ENCODE peak calls at places on chromosomes 7 and 10, in eight cellular contexts. A is testis; B is endothelial cell; S is CD8-positive, alpha-beta T cell; H is fibroblast of the aortic adventitia; L is cardiac muscle cell; W is choroid plexus epithelial cell; V is brain microvascular endothelial cell. C is an unnamed sample.

GRCh38 chr10:102714621-102715455 is at the start of gene SFXN2:
- DNase-seq in B (no peak), S (peak), H (no peak), L (no peak), V (no peak), W (no peak), A (peak), C (no peak)

GRCh38 chr7:7177044-7177517 is 5.3 kb upstream of the C1GALT1 start:
- DNase-seq in L (peak), V (peak), A (no peak), B (no peak), S (no peak), H (peak), W (peak), C (no peak)

GRCh38 chr7:106344206-106344605 is 59.4 kb upstream of the NAMPT start:
- DNase-seq in B (no peak), V (no peak), A (no peak), W (no peak), L (no peak), S (no peak), H (no peak), C (no peak)

GRCh38 chr10:132291826-132292225 is 15.9 kb downstream of the STK32C start:
- DNase-seq in V (no peak), A (no peak), L (no peak), W (no peak), S (no peak), H (no peak), B (no peak), C (no peak)

GRCh38 chr10:57367412-57367811 is 900.3 kb downstream of the IPMK start:
- DNase-seq in H (no peak), S (no peak), L (no peak), A (no peak), B (no peak), V (no peak), W (no peak), C (no peak)

GRCh38 chr10:97069576-97070362 is 116.0 kb downstream of the SLIT1 start:
- DNase-seq in B (no peak), V (peak), A (no peak), W (peak), S (no peak), L (peak), H (no peak), C (no peak)

GRCh38 chr10:5391780-5392179 is 12.8 kb downstream of the TUBAL3 start:
- DNase-seq in V (no peak), B (no peak), H (no peak), L (no peak), A (no peak), S (no peak), W (no peak), C (no peak)

GRCh38 chr10:26391701-26392695 is 46.1 kb upstream of the APBB1IP start:
- DNase-seq in V (no peak), S (no peak), L (no peak), B (peak), H (no peak), W (no peak), A (no peak), C (peak)

GRCh38 chr7:100685631-100686145 is 8.4 kb downstream of the GIGYF1 start:
- DNase-seq in B (no peak), L (no peak), S (no peak), V (no peak), H (no peak), A (no peak), W (no peak), C (no peak)

GRCh38 chr10:13139150-13139549 is 22.2 kb upstream of the MCM10 start:
- DNase-seq in B (no peak), S (no peak), W (no peak), L (no peak), H (no peak), A (no peak), V (no peak), C (no peak)

GRCh38 chr10:86899670-86900276 is 57.6 kb downstream of the MMRN2 start:
- DNase-seq in W (peak), V (peak), L (peak), B (peak), A (peak), H (peak), S (peak), C (peak)

GRCh38 chr10:69757553-69758309 is 44.0 kb upstream of the COL13A1 start:
- DNase-seq in W (peak), B (no peak), V (no peak), A (peak), H (peak), S (no peak), L (peak), C (no peak)

GRCh38 chr10:48527691-48528212 is 77.1 kb downstream of the ARHGAP22 start:
- DNase-seq in L (no peak), H (no peak), B (no peak), W (no peak), S (no peak), A (no peak), V (no peak), C (no peak)

GRCh38 chr10:100025528-100026070 is 15.9 kb upstream of the DNMBP start:
- DNase-seq in W (no peak), A (no peak), S (no peak), L (no peak), H (no peak), B (no peak), V (no peak), C (no peak)

GRCh38 chr7:84232653-84233052 is 38.1 kb upstream of the SEMA3A start:
- DNase-seq in V (peak), A (no peak), W (peak), H (peak), L (peak), B (no peak), S (no peak), C (no peak)

GRCh38 chr7:88226886-88227516 is 7.2 kb upstream of the SRI start:
- DNase-seq in B (no peak), S (no peak), W (peak), L (peak), H (peak), A (no peak), V (peak), C (no peak)

GRCh38 chr10:28705472-28705871 is 28.2 kb downstream of the BAMBI start:
- DNase-seq in V (no peak), B (no peak), A (no peak), S (no peak), W (no peak), L (no peak), H (no peak), C (no peak)

GRCh38 chr10:6782378-6782777 is 202.3 kb upstream of the PRKCQ start:
- DNase-seq in H (no peak), S (no peak), A (no peak), V (no peak), B (no peak), W (no peak), L (no peak), C (no peak)

GRCh38 chr10:121070257-121070656 is 219.1 kb downstream of the WDR11 start:
- DNase-seq in V (no peak), S (no peak), B (peak), W (peak), A (peak), L (peak), H (no peak), C (no peak)

GRCh38 chr7:123355576-123356195 is 155.9 kb upstream of the SLC13A1 start:
- DNase-seq in L (peak), W (peak), A (no peak), S (no peak), V (peak), B (no peak), H (no peak), C (no peak)

GRCh38 chr7:111384065-111384891 is 178.0 kb downstream of the IMMP2L start:
- DNase-seq in B (no peak), L (peak), V (peak), A (no peak), S (no peak), H (peak), W (peak), C (no peak)

GRCh38 chr10:32941357-32941756 is 16.7 kb downstream of the ITGB1 start:
- DNase-seq in V (no peak), W (no peak), H (peak), A (no peak), L (no peak), B (no peak), S (no peak), C (no peak)

GRCh38 chr7:24891173-24891787 is 88.7 kb downstream of the OSBPL3 start:
- DNase-seq in W (peak), S (no peak), L (no peak), V (no peak), A (no peak), H (no peak), B (no peak), C (no peak)

GRCh38 chr7:52287698-52288097 is 747.7 kb upstream of the POM121L12 start:
- DNase-seq in A (no peak), H (no peak), S (no peak), W (no peak), B (no peak), V (no peak), L (no peak), C (no peak)

GRCh38 chr10:1393481-1393880 is 337.3 kb downstream of the WDR37 start:
- DNase-seq in H (no peak), B (no peak), V (no peak), A (peak), L (no peak), S (no peak), W (no peak), C (no peak)

GRCh38 chr7:79876769-79877362 is 257.8 kb upstream of the GNAI1 start:
- DNase-seq in B (no peak), L (peak), S (no peak), A (no peak), V (peak), H (peak), W (peak), C (no peak)

GRCh38 chr10:586151-586550 is 103.3 kb downstream of the DIP2C start:
- DNase-seq in W (no peak), V (no peak), A (no peak), L (no peak), S (no peak), B (no peak), H (no peak), C (no peak)

GRCh38 chr7:116403265-116403664 is 96.3 kb upstream of the CAV2 start:
- DNase-seq in W (peak), A (no peak), L (no peak), H (peak), V (no peak), B (no peak), S (no peak), C (no peak)

GRCh38 chr10:119531067-119531466 is 11.5 kb downstream of the RGS10 start:
- DNase-seq in B (no peak), H (peak), W (peak), V (no peak), S (no peak), L (no peak), A (no peak), C (no peak)

GRCh38 chr7:2968176-2968575 is 75.5 kb downstream of the CARD11 start:
- DNase-seq in L (no peak), A (peak), H (no peak), W (no peak), B (no peak), S (no peak), V (no peak), C (no peak)

GRCh38 chr7:143258830-143259229 is 4.4 kb upstream of the GSTK1 start:
- DNase-seq in H (peak), L (no peak), S (no peak), B (no peak), A (no peak), V (no peak), W (peak), C (no peak)

DNA sequence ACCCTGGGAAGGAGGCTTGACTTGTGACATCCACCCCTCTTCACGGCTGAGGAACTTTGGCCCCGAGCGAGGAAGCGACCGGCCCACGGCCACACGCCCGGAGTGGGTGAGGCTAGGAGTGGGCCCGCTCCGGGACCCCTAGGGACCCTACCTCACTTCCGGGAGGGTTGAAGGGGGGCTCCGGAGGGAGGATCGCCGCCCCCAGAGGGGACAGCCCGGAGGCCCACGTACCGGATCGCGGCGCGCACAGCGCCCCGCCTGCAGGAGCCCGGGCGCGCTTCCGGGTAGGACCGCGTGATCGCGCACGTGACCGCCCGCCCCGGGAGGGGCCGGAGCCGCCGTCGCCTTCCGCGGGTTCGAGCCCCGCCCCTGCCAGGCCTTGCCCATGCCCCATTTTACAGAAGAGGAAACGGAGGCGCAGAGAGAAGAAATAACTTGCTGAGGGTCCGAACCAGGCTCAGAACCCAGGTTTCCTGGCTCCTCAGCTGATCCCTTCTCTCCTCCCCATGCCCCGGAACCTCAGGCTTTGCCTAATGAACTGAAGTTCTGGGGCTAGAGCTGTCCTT is at the start of gene HPS1:
- DNase-seq in V (peak), B (peak), H (peak), A (peak), S (peak), L (peak), W (peak), C (peak)
- TF ChIP-seq CTCF in V (no peak), B (no peak), H (no peak), A (no peak), S (no peak), L (no peak), W (no peak), C (peak)

DNA sequence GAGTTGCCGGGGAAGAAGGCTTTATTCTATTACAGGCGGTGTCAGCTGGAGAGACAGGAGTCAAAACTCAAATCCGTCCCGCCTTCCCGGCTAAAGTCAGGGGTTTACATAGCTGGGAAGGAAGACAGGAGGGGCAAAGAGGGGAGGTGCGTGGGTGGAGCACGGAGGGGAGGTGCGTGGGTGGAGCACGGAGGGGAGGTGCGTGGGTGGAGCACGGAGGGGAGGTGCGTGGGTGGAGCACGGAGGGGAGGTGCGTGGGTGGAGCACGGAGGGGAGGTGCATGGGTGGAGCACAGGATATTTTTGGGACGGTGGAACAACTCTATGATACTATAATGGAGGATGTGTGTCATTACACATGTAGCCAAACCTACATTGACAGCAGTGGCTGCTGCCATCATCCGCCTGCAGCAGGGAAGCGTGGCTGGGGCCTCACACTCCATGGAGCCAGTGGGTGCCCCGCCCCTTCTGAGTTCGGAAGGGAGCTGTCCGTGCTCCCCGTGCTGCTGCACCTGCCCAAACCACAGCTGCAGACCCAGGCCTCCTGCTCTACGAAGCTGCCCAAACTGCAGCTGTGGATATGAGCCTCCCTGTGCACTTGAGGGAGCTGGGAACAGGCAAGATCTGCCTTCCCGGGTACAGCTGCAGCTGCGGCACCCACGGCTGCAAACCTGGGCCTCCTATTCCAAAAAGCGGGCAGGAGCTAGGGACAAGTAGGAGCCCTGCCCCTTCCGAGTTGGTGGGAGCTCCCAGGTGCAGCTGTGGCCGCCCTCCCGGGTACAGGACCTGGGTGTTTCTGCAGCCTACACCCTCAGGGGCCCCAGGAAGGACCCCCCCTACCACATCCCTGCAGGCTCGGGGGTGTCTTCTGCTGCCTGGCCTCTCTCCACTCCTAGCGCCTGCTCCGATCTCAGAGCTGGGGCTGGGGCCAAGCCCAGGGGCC is 119.4 kb downstream of the DYNC2I1 start:
- DNase-seq in V (no peak), L (no peak), H (no peak), B (no peak), W (no peak), A (no peak), S (no peak), C (no peak)
- TF ChIP-seq CTCF in V (no peak), L (no peak), H (no peak), B (no peak), W (no peak), A (no peak), S (no peak), C (no peak)

DNA sequence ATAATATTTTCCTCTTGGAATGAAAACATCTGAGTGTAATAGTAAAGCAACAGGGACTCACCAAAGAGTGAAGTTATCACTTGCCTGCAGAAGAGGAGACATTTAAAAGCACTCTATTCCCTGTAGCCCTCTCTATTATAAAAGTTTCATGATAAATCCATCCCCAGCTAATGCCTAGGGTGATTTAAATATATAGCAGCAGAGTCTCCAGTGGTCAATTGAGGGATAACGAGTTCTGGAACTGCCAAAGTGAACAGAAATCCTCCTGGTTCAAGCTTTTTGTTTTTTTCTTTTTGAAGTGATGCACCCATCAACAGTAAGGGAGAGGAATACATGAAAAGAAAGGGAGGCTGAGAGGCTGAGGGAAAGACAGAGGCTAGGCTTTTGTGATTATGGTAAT is 87.3 kb downstream of the EVX1 start:
- DNase-seq in H (peak), L (no peak), B (no peak), S (no peak), A (no peak), W (peak), V (no peak), C (no peak)
- TF ChIP-seq CTCF in H (peak), L (peak), B (peak), S (no peak), A (peak), W (peak), V (peak), C (peak)

DNA sequence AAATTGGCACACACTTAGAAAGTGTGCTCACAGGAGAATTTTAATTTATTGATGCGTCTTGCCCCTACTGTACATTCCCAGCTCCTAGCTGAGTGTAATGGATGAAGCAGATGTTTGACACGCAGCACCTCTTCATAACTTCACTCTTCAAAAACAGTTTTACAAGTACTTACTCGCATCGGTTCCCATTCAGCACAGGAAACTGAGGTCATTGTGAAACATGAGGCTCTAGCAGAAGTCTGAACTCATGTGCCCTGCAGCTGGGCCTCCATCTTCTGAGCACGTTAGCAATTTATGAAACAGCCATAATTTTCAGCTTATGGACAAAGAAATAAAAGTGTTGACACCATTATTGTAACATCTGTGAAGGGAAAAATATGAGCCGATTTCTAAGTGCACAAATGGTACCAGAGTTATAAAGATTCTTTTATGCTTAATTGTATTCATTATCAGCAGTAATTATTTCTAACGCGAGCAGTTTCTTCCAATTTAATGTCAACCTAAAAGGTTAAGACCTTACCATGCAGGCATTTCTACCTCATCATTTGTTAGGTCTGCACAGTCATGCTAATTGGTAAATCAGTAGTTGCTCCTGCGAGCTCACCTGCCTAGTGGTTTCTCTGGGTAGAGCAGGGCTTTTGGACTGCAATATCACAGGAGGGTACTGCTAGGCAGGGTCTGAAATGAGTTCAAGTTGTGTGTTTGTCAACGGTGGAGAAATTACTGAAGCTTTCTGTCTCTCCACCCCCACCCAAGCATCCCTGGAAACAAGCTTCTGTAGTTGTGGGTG is 558.7 kb upstream of the MGMT start:
- DNase-seq in S (no peak), H (no peak), V (no peak), W (no peak), B (no peak), A (no peak), L (no peak), C (no peak)
- TF ChIP-seq CTCF in S (no peak), H (no peak), V (no peak), W (no peak), B (no peak), A (no peak), L (no peak), C (no peak)

DNA sequence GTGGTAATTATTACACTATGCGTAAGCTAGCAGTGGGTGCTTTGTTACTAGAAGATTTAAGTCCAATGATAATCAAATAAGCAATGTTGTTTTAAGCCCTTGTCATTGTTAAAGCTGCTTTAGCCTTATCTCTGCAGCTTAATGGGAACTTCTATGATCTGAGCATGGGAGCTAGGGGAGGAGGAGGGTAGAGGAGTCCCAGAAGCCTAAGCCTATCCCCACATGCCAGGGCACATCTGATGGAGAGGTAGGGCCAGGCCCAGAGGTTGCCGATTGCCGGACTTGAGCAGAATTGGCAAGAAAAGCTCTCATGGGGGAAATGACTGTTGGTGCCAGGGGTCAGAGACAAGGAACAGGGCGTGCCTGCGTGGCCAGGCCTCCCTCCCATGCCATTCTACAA is 13.4 kb downstream of the CUBN start:
- DNase-seq in L (no peak), B (no peak), H (no peak), W (no peak), A (no peak), V (no peak), S (no peak), C (no peak)
- TF ChIP-seq CTCF in L (no peak), B (no peak), H (no peak), W (no peak), A (no peak), V (no peak), S (no peak), C (no peak)

GRCh38 chr10:116026315-116026714 is 246.7 kb downstream of the GFRA1 start:
- DNase-seq in W (no peak), S (no peak), L (no peak), A (no peak), B (no peak), V (no peak), H (no peak), C (no peak)
- TF ChIP-seq CTCF in W (no peak), S (no peak), L (no peak), A (no peak), B (no peak), V (peak), H (no peak), C (no peak)

GRCh38 chr10:53839437-53840039 is 961.5 kb downstream of the PCDH15 start:
- DNase-seq in W (peak), V (no peak), L (peak), S (no peak), H (peak), A (no peak), B (no peak), C (no peak)
- TF ChIP-seq CTCF in W (peak), V (peak), L (peak), S (no peak), H (peak), A (peak), B (peak), C (peak)

C was measured in progenitor cell of endocrine pancreas.